ENCODE peak calls at places on chromosomes 2 and 18, in six cellular contexts. U is Peyer's patch, V is GM12878, Z is HCT116, C is stomach, O is ovary. I is an unnamed sample.

GRCh38 chr18:36366994-36367839 is 69.7 kb downstream of the FHOD3 start:
- DNase-seq in V (peak), Z (no peak), O (peak), U (no peak), C (no peak), I (peak)

GRCh38 chr18:8947576-8947975 is 154.9 kb upstream of the NDUFV2 start:
- DNase-seq in Z (no peak), C (no peak), U (no peak), O (no peak), V (no peak), I (no peak)

GRCh38 chr18:71995895-71996443 is 548.2 kb downstream of the CBLN2 start:
- DNase-seq in U (no peak), C (no peak), Z (no peak), O (no peak), V (no peak), I (no peak)

GRCh38 chr2:147547425-147547824 is 297.4 kb upstream of the ACVR2A start:
- DNase-seq in C (no peak), Z (no peak), O (no peak), V (no peak), U (no peak), I (no peak)

GRCh38 chr2:165328272-165328671 is 89.1 kb downstream of the SCN2A start:
- DNase-seq in V (no peak), C (no peak), Z (no peak), O (no peak), U (no peak), I (no peak)

GRCh38 chr2:71100195-71100964 is 29.6 kb downstream of the MCEE start:
- DNase-seq in O (no peak), Z (peak), U (peak), V (peak), C (peak), I (peak)

GRCh38 chr2:133314761-133315160 is 253.5 kb downstream of the NCKAP5 start:
- DNase-seq in V (no peak), O (no peak), U (no peak), Z (no peak), C (no peak), I (no peak)

GRCh38 chr2:224202466-224202865 is 163.4 kb upstream of the SERPINE2 start:
- DNase-seq in C (no peak), Z (no peak), V (no peak), O (no peak), U (no peak), I (no peak)

GRCh38 chr2:111117666-111118454 is 2.9 kb upstream of the BCL2L11 start:
- DNase-seq in Z (no peak), U (peak), V (no peak), C (peak), O (peak), I (no peak)

GRCh38 chr18:44895176-44895798 is 214.6 kb downstream of the SETBP1 start:
- DNase-seq in O (no peak), Z (no peak), U (peak), C (peak), V (peak), I (peak)

GRCh38 chr2:206531996-206532543 is 88.7 kb downstream of the ADAM23 start:
- DNase-seq in C (no peak), V (no peak), U (no peak), Z (no peak), O (no peak), I (peak)

GRCh38 chr2:67135201-67135600 is 261.9 kb upstream of the ETAA1 start:
- DNase-seq in U (no peak), V (no peak), Z (no peak), C (no peak), O (no peak), I (no peak)

GRCh38 chr2:21656330-21657075 is 532.7 kb downstream of the TDRD15 start:
- DNase-seq in Z (no peak), O (no peak), V (no peak), C (no peak), U (no peak), I (no peak)

GRCh38 chr2:128455710-128456050 is 137.0 kb upstream of the HS6ST1 start:
- DNase-seq in V (no peak), O (no peak), C (no peak), U (no peak), Z (no peak), I (no peak)

GRCh38 chr2:127051116-127051779 is 55.7 kb downstream of the BIN1 start:
- DNase-seq in U (peak), V (no peak), O (peak), Z (no peak), C (no peak), I (no peak)

GRCh38 chr2:38168710-38169480 is 92.9 kb upstream of the CYP1B1 start:
- DNase-seq in U (no peak), V (no peak), C (no peak), Z (no peak), O (no peak), I (no peak)

GRCh38 chr18:24072743-24073142 is 58.2 kb downstream of the TTC39C start:
- DNase-seq in C (no peak), U (no peak), V (no peak), Z (no peak), O (no peak), I (no peak)

GRCh38 chr18:35045121-35045520 is 3.9 kb downstream of the MAPRE2 start:
- DNase-seq in U (no peak), Z (no peak), O (no peak), C (no peak), V (no peak), I (no peak)

GRCh38 chr18:28204154-28204553 is 27.2 kb upstream of the CDH2 start:
- DNase-seq in Z (no peak), O (no peak), V (no peak), C (no peak), U (no peak), I (no peak)

GRCh38 chr2:33509908-33510588 is 33.6 kb downstream of the RASGRP3 start:
- DNase-seq in C (no peak), V (no peak), U (no peak), Z (no peak), O (no peak), I (no peak)

GRCh38 chr2:69216535-69217332 is 170.3 kb downstream of the GFPT1 start:
- DNase-seq in O (no peak), V (no peak), U (no peak), Z (no peak), C (no peak), I (no peak)

GRCh38 chr2:170930132-170931109 is 1.4 kb downstream of the GORASP2 start:
- DNase-seq in V (peak), C (no peak), U (no peak), Z (peak), O (no peak), I (peak)

GRCh38 chr2:66426250-66427064 is 8.5 kb upstream of the MEIS1 start:
- DNase-seq in C (no peak), Z (no peak), O (no peak), U (peak), V (no peak), I (no peak)

GRCh38 chr2:215274829-215275228 is 37.0 kb upstream of the ATIC start:
- DNase-seq in C (no peak), Z (no peak), O (no peak), U (no peak), V (no peak), I (no peak)

GRCh38 chr2:121284424-121285076 is 452 bp downstream of the TFCP2L1 start:
- DNase-seq in O (no peak), C (no peak), U (no peak), V (no peak), Z (no peak), I (no peak)

GRCh38 chr2:227509824-227510619 is 38.1 kb downstream of the AGFG1 start:
- DNase-seq in C (no peak), Z (peak), O (no peak), U (no peak), V (no peak), I (no peak)

GRCh38 chr2:177327065-177327464 is 62.5 kb upstream of the NFE2L2 start:
- DNase-seq in Z (no peak), V (no peak), U (no peak), C (no peak), O (no peak), I (no peak)

GRCh38 chr2:96618599-96619283 is 19.4 kb downstream of the KANSL3 start:
- DNase-seq in O (no peak), U (no peak), Z (no peak), C (no peak), V (no peak), I (no peak)

GRCh38 chr2:88601302-88601701 is 26.0 kb downstream of the EIF2AK3 start:
- DNase-seq in Z (no peak), U (no peak), C (no peak), O (no peak), V (no peak), I (no peak)

GRCh38 chr2:121085801-121086200 is 199.2 kb downstream of the TFCP2L1 start:
- DNase-seq in C (peak), O (no peak), V (no peak), Z (no peak), U (no peak), I (peak)

GRCh38 chr2:1824202-1824905 is 80.0 kb upstream of the PXDN start:
- DNase-seq in V (no peak), U (no peak), C (no peak), Z (no peak), O (no peak), I (no peak)

GRCh38 chr2:215355801-215356200 is 43.9 kb downstream of the ATIC start:
- DNase-seq in C (no peak), O (no peak), U (no peak), Z (no peak), V (no peak), I (no peak)

GRCh38 chr18:55380574-55380973 is 207.4 kb downstream of the TCF4 start:
- DNase-seq in Z (no peak), C (no peak), V (no peak), U (no peak), O (no peak), I (no peak)

GRCh38 chr2:160028431-160029269 is 33.8 kb downstream of the PLA2R1 start:
- DNase-seq in V (no peak), Z (no peak), O (no peak), C (no peak), U (no peak), I (no peak)

GRCh38 chr2:144666032-144666431 is 146.1 kb upstream of the ZEB2 start:
- DNase-seq in U (no peak), V (no peak), O (no peak), C (no peak), Z (no peak), I (no peak)

GRCh38 chr2:9179572-9180201 is 26.9 kb upstream of the ASAP2 start:
- DNase-seq in V (no peak), U (peak), Z (peak), C (peak), O (peak), I (no peak)

GRCh38 chr2:58973831-58974281 is 732.7 kb upstream of the FANCL start:
- DNase-seq in O (no peak), C (no peak), V (no peak), U (no peak), Z (no peak), I (no peak)

GRCh38 chr2:102141915-102142828 is at the start of gene IL1R1:
- DNase-seq in V (no peak), Z (no peak), C (peak), O (peak), U (peak), I (peak)

GRCh38 chr18:59516356-59517155 is 157.5 kb upstream of the LMAN1 start:
- DNase-seq in U (no peak), C (no peak), Z (no peak), V (no peak), O (peak), I (peak)

GRCh38 chr18:59515147-59515546 is 156.1 kb upstream of the LMAN1 start:
- DNase-seq in U (no peak), C (no peak), O (no peak), V (no peak), Z (no peak), I (no peak)

GRCh38 chr18:59517446-59518171 is 158.5 kb upstream of the LMAN1 start:
- DNase-seq in C (no peak), U (no peak), O (peak), V (no peak), Z (no peak), I (peak)

GRCh38 chr18:59512025-59512710 is 153.1 kb upstream of the LMAN1 start:
- DNase-seq in O (no peak), U (no peak), Z (no peak), V (no peak), C (no peak), I (no peak)

DNA sequence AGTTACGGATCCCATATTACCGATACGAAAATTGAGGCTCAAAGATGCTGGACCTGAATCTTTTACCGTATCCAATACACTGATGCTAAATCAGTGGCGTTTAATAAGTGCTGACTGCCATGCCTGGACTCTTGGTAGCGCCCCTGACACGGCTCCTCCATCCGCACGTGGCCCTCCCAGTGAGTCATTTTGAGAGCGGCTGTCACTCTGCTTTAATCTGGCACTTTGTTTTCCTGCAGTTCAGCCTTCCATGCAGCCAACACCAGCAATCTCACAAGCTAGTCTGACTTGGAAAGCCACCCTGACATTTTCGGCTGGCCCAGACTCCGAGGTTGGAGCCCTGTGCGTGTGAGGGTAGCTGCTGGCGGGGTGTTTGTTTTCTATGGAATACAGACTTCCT is 155.1 kb upstream of the LMAN1 start:
- DNase-seq in C (no peak), U (no peak), O (peak), Z (no peak), V (no peak), I (peak)
- H3K27ac ChIP-seq in C (no peak), U (no peak), O (no peak), Z (no peak), V (no peak), I (no peak)

DNA sequence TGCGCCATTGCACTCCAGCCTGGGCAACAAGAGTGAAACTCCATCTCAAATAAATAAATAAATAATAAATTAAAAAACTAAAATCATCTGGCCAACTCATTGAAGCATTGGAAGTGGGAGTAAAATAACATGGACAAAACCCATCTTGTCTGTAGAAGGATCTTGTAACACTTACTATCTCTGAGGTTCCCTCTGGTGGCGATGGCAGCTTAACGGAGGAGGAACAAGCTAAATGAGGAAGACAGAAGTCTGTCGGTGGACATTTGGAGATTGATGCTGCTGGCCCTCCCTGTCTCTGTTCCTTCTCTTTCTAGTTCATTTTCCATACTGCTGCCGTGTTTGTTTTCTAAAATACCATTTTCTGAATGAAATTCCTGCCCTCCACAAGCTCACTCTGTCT is 43.4 kb downstream of the ZCCHC2 start:
- DNase-seq in Z (no peak), V (no peak), C (peak), U (no peak), O (no peak), I (peak)
- TF ChIP-seq CTCF in Z (peak), V (peak), C (no peak), U (no peak), O (no peak), I (no peak)

GRCh38 chr2:68157402-68158133 is at the start of gene PNO1:
- DNase-seq in C (peak), O (peak), V (peak), Z (peak), U (peak), I (peak)
- TF ChIP-seq POLR2A in C (no peak), O (no peak), V (peak), Z (peak), U (no peak), I (no peak)

DNA sequence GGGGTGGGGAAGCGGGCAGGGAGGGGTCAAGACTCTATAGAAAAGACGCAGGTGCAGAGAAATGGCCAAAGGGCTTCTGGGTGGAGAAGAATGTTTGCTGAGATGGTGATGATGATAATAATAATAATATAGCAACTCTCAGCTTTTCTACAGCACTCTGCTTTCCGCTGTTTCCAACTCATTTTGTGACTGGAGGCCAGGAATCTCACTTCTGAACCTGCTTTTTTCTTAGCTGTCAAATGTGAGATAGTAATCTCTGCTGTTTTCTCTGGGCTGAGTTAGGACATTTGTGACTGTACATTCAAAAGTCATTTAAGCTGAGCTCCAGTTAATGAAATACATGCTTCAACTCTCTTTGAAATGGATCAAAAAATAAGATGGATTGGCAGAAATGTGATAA is 58.4 kb downstream of the TNS1 start:
- DNase-seq in Z (no peak), C (no peak), O (no peak), V (no peak), U (no peak), I (no peak)
- H3K27ac ChIP-seq in Z (no peak), C (peak), O (no peak), V (no peak), U (no peak), I (no peak)

I was measured in testis.